ENCODE peak calls at places on chromosome 1, in seven cellular contexts. R is progenitor cell of endocrine pancreas, G is upper lobe of right lung, I is bronchial epithelial cell, O is B cell, Y is spleen, A is neural progenitor cell. E is an unnamed sample.
A peak's percentile ranks its signal among the peaks of the same experiment; 100 is the strongest.

GRCh38 chr1:154711416-154711815 is 103.4 kb upstream of the ADAR start:
- DNase-seq in Y (no peak), A (no peak), R (no peak), I (peak; percentile 50), O (no peak), G (no peak), E (no peak)

GRCh38 chr1:170075186-170075585 is 691 bp upstream of the KIFAP3 start:
- DNase-seq in I (no peak), Y (no peak), R (no peak), O (no peak), A (no peak), G (no peak), E (peak; percentile 27)

GRCh38 chr1:18556364-18556763 is 74.3 kb upstream of the PAX7 start:
- DNase-seq in Y (no peak), R (no peak), G (no peak), I (peak; percentile 21), O (no peak), A (peak; percentile 63), E (peak; percentile 9)

GRCh38 chr1:57003398-57004139 is 37.8 kb upstream of the C8B start:
- DNase-seq in G (no peak), Y (no peak), O (no peak), A (no peak), R (no peak), I (no peak), E (no peak)

GRCh38 chr1:221509575-221510360 is 232.1 kb downstream of the DUSP10 start:
- DNase-seq in I (no peak), R (no peak), O (no peak), Y (no peak), G (no peak), A (no peak), E (no peak)

GRCh38 chr1:96370752-96371151 is 350.8 kb upstream of the PTBP2 start:
- DNase-seq in A (no peak), R (no peak), Y (no peak), G (no peak), O (no peak), I (peak; percentile 65), E (no peak)

GRCh38 chr1:181117648-181118449 is 29.3 kb downstream of the IER5 start:
- DNase-seq in O (no peak), A (peak; percentile 59), R (no peak), G (peak; percentile 85), I (peak; percentile 96), Y (no peak), E (no peak)

GRCh38 chr1:152495066-152495675 is 15.4 kb upstream of the LCE5A start:
- DNase-seq in A (no peak), I (peak; percentile 61), Y (no peak), G (no peak), R (no peak), O (no peak), E (peak; percentile 33)

GRCh38 chr1:179369751-179370341 is 4.1 kb downstream of the AXDND1 start:
- DNase-seq in A (peak; percentile 75), I (peak; percentile 67), O (peak; percentile 49), G (no peak), Y (no peak), R (no peak), E (peak; percentile 33)

GRCh38 chr1:46412853-46413595 is 18.9 kb downstream of the FAAH start:
- DNase-seq in R (no peak), G (no peak), I (no peak), O (no peak), A (no peak), Y (peak; percentile 61), E (no peak)

GRCh38 chr1:46415514-46415913 is 21.4 kb downstream of the FAAH start:
- DNase-seq in I (no peak), G (no peak), A (no peak), O (no peak), R (no peak), Y (no peak), E (no peak)

GRCh38 chr1:46411601-46412341 is 17.7 kb downstream of the FAAH start:
- DNase-seq in A (peak; percentile 30), G (no peak), R (no peak), I (no peak), Y (peak; percentile 67), O (no peak), E (peak; percentile 51)

GRCh38 chr1:46411010-46411405 is 16.9 kb downstream of the FAAH start:
- DNase-seq in G (peak; percentile 45), R (no peak), I (no peak), O (no peak), Y (peak; percentile 34), A (no peak), E (no peak)

DNA sequence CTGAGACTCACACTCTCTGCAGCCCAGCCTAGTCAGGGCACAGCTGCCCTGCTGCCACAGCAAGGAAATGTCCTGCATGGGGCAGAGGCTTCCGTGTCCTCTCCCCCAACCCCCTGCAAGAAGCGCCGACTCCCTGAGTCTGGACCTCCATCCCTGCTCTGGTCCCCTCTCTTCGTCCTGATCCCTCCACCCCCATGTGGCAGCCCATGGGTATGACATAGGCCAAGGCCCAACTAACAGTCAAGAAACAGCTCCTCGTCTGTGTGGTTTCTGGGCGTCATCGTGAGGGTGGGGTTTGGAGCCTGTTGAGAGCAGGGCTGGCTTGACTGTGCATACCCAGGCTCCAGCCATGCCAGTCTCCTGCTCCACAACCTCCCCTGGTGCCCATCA is 19.5 kb downstream of the FAAH start:
- DNase-seq in G (no peak), Y (no peak), I (no peak), R (no peak), O (no peak), A (peak; percentile 40), E (peak; percentile 47)
- TF ChIP-seq CTCF in G (peak; percentile 10), Y (no peak), I (peak; percentile 22), R (peak; percentile 42), O (no peak), A (peak; percentile 44), E (peak; percentile 13)

GRCh38 chr1:113978863-113979702 is at the start of gene OLFML3:
- DNase-seq in A (peak; percentile 95), I (peak; percentile 84), G (peak; percentile 83), R (peak; percentile 58), O (no peak), Y (no peak), E (peak; percentile 82)

GRCh38 chr1:113975211-113975895 is 3.9 kb upstream of the OLFML3 start:
- DNase-seq in R (no peak), G (no peak), I (no peak), Y (no peak), A (no peak), O (no peak), E (peak; percentile 34)

GRCh38 chr1:113980120-113980519 is 846 bp downstream of the OLFML3 start:
- DNase-seq in R (no peak), O (no peak), I (no peak), G (no peak), Y (peak; percentile 77), A (no peak), E (no peak)

GRCh38 chr1:113972954-113973353 is 6.3 kb upstream of the OLFML3 start:
- DNase-seq in R (no peak), O (no peak), Y (no peak), A (no peak), G (no peak), I (no peak), E (no peak)

DNA sequence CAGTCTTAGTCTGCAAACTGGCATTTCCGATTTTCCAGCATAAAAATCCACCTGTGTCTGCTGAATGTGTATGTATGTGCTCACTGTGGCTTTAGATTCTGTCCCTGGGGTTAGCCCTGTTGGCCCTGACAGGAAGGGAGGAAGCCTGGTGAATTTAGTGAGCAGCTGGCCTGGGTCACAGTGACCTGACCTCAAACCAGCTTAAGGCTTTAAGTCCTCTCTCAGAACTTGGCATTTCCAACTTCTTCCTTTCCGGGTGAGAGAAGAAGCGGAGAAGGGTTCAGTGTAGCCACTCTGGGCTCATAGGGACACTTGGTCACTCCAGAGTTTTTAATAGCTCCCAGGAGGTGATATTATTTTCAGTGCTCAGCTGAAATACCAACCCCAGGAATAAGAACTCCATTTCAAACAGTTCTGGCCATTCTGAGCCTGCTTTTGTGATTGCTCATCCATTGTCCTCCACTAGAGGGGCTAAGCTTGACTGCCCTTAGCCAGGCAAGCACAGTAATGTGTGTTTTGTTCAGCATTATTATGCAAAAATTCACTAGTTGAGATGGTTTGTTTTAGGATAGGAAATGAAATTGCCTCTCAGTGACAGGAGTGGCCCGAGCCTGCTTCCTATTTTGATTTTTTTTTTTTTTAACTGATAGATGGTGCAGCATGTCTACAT is 2.5 kb upstream of the OLFML3 start:
- DNase-seq in A (peak; percentile 77), G (no peak), Y (no peak), R (no peak), I (peak; percentile 16), O (no peak), E (no peak)
- TF ChIP-seq CTCF in A (peak; percentile 62), G (peak; percentile 45), Y (no peak), R (peak; percentile 58), I (peak; percentile 13), O (no peak), E (peak; percentile 35)

GRCh38 chr1:14366361-14367018 is 232.0 kb upstream of the KAZN start:
- DNase-seq in O (no peak), G (no peak), I (no peak), R (no peak), Y (no peak), A (peak; percentile 60), E (no peak)

GRCh38 chr1:14363191-14363590 is 235.3 kb upstream of the KAZN start:
- DNase-seq in O (no peak), Y (no peak), I (no peak), A (no peak), G (no peak), R (no peak), E (peak; percentile 7)

GRCh38 chr1:14365226-14365994 is 233.1 kb upstream of the KAZN start:
- DNase-seq in R (no peak), A (no peak), O (no peak), I (no peak), Y (no peak), G (no peak), E (no peak)

GRCh38 chr1:14362331-14362730 is 236.2 kb upstream of the KAZN start:
- DNase-seq in O (no peak), R (no peak), G (no peak), A (no peak), I (no peak), Y (no peak), E (no peak)

GRCh38 chr1:14363707-14364413 is 234.6 kb upstream of the KAZN start:
- DNase-seq in G (no peak), Y (no peak), O (no peak), R (no peak), I (no peak), A (no peak), E (no peak)
- TF ChIP-seq CTCF in G (no peak), Y (no peak), O (no peak), R (peak; percentile 18), I (no peak), A (peak; percentile 7), E (no peak)

DNA sequence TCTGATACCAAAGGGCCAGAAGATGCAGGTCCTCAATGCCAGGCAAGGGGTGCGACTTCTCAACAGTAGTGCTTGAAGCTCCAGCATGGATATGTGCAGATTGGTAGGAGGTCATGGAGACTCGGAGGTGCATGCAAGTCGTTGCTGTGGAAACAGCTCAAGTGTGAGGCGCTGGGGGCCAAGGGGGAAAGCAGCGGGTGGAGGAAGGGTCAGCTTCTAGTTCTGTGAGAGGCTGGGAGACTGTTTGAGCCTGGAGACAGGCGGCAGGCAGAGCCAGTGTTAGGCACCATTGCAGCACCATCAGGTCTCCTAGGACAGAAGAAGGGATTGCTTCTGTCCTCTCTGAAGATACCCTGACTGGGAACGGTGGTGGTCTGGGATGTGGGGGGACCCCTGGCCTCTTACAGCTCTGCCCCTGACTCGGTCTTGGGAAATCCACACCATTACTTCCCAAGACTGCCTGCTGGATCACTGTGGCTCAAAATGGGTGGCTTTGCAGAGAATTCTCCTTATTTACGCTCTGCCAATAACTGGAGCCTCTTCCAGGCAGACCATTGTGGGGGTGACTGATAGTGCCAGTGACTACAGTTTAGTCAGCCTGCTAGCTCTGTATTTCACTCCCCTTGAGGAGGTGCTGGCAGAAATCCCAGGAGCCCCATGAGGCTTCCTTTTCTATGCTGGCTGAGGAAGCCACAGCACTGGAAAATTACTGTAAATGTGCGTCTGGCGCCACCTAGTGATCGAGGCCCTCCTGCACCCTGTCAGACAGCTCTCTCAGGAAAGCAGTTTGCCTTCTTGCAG is 46.3 kb upstream of the VANGL1 start:
- DNase-seq in G (peak; percentile 87), R (peak; percentile 74), Y (peak; percentile 78), O (no peak), A (peak; percentile 87), I (peak; percentile 89), E (peak; percentile 82)
- TF ChIP-seq CTCF in G (peak; percentile 91), R (peak; percentile 94), Y (peak; percentile 58), O (peak; percentile 72), A (peak; percentile 91), I (peak; percentile 98), E (peak; percentile 84)

E was measured in activated CD8-positive, alpha-beta T cell treated with anti-CD3 and anti-CD28 coated beads for 36 hours.